ENCODE peak calls at places on chromosomes 6 and 20, in five cellular contexts. Q is GM23338, G is chondrocyte, Y is esophagus squamous epithelium, D is astrocyte of the cerebellum. A is an unnamed sample.

GRCh38 chr6:91860951-91861350 is 1274.1 kb upstream of the MAP3K7 start:
- DNase-seq in Q (no peak), G (no peak), Y (no peak), D (peak), A (no peak)

GRCh38 chr20:35008411-35009342 is 53.0 kb downstream of the MYH7B start:
- DNase-seq in Q (no peak), G (peak), Y (no peak), D (no peak), A (no peak)

GRCh38 chr6:100881707-100882040 is 545 bp upstream of the ASCC3 start:
- DNase-seq in Q (no peak), G (no peak), Y (no peak), D (no peak), A (peak)

GRCh38 chr20:56859751-56860366 is 230.8 kb downstream of the TFAP2C start:
- DNase-seq in Q (peak), G (no peak), Y (no peak), D (no peak), A (no peak)

GRCh38 chr20:47790032-47790965 is 5.0 kb upstream of the SULF2 start:
- DNase-seq in Q (no peak), G (no peak), Y (no peak), D (peak), A (no peak)

GRCh38 chr20:21781446-21782075 is 76.1 kb downstream of the PAX1 start:
- DNase-seq in Q (peak), G (no peak), Y (no peak), D (no peak), A (no peak)

GRCh38 chr6:147127587-147127986 is 76.6 kb upstream of the STXBP5 start:
- DNase-seq in Q (no peak), G (no peak), Y (no peak), D (no peak), A (no peak)

GRCh38 chr20:38855356-38855755 is 49.9 kb downstream of the PPP1R16B start:
- DNase-seq in Q (no peak), G (no peak), Y (no peak), D (no peak), A (no peak)

GRCh38 chr6:124772733-124773319 is 189.4 kb upstream of the RNF217 start:
- DNase-seq in Q (no peak), G (no peak), Y (no peak), D (peak), A (no peak)

GRCh38 chr6:119209452-119210205 is 131.2 kb upstream of the FAM184A start:
- DNase-seq in Q (no peak), G (no peak), Y (no peak), D (no peak), A (no peak)

GRCh38 chr6:7550433-7550801 is 8.9 kb downstream of the DSP start:
- DNase-seq in Q (no peak), G (no peak), Y (no peak), D (no peak), A (no peak)

GRCh38 chr6:33719326-33719987 is 8.0 kb upstream of the UQCC2 start:
- DNase-seq in Q (no peak), G (no peak), Y (no peak), D (no peak), A (no peak)

GRCh38 chr6:115363379-115363778 is 697.3 kb downstream of the FRK start:
- DNase-seq in Q (no peak), G (no peak), Y (no peak), D (no peak), A (no peak)

GRCh38 chr20:11912664-11913415 is 4.9 kb upstream of the BTBD3 start:
- DNase-seq in Q (no peak), G (no peak), Y (no peak), D (no peak), A (no peak)
- TF ChIP-seq CTCF in Q (no peak), G (no peak), Y (no peak), D (no peak), A (no peak)

GRCh38 chr6:51477912-51478311 is 609.5 kb downstream of the PKHD1 start:
- DNase-seq in Q (no peak), G (no peak), Y (no peak), D (no peak), A (no peak)

GRCh38 chr6:51468704-51469103 is 618.7 kb downstream of the PKHD1 start:
- DNase-seq in Q (no peak), G (no peak), Y (no peak), D (no peak), A (no peak)

GRCh38 chr6:51467231-51467952 is 620.0 kb downstream of the PKHD1 start:
- DNase-seq in Q (no peak), G (no peak), Y (no peak), D (no peak), A (no peak)

GRCh38 chr6:51473996-51474975 is 613.1 kb downstream of the PKHD1 start:
- DNase-seq in Q (no peak), G (no peak), Y (no peak), D (no peak), A (no peak)

GRCh38 chr6:51472745-51473483 is 614.5 kb downstream of the PKHD1 start:
- DNase-seq in Q (peak), G (no peak), Y (no peak), D (no peak), A (no peak)
- TF ChIP-seq CTCF in Q (no peak), G (no peak), Y (no peak), D (no peak), A (no peak)

GRCh38 chr20:54658525-54658924 is 183.1 kb downstream of the DOK5 start:
- DNase-seq in Q (no peak), G (no peak), Y (no peak), D (no peak), A (no peak)

GRCh38 chr20:54665812-54666211 is 190.4 kb downstream of the DOK5 start:
- DNase-seq in Q (no peak), G (no peak), Y (no peak), D (no peak), A (no peak)

GRCh38 chr20:54657268-54657826 is 182.0 kb downstream of the DOK5 start:
- DNase-seq in Q (no peak), G (no peak), Y (no peak), D (no peak), A (no peak)

GRCh38 chr20:54662064-54662463 is 186.7 kb downstream of the DOK5 start:
- DNase-seq in Q (peak), G (no peak), Y (no peak), D (no peak), A (no peak)
- TF ChIP-seq CTCF in Q (no peak), G (no peak), Y (no peak), D (no peak), A (no peak)

DNA sequence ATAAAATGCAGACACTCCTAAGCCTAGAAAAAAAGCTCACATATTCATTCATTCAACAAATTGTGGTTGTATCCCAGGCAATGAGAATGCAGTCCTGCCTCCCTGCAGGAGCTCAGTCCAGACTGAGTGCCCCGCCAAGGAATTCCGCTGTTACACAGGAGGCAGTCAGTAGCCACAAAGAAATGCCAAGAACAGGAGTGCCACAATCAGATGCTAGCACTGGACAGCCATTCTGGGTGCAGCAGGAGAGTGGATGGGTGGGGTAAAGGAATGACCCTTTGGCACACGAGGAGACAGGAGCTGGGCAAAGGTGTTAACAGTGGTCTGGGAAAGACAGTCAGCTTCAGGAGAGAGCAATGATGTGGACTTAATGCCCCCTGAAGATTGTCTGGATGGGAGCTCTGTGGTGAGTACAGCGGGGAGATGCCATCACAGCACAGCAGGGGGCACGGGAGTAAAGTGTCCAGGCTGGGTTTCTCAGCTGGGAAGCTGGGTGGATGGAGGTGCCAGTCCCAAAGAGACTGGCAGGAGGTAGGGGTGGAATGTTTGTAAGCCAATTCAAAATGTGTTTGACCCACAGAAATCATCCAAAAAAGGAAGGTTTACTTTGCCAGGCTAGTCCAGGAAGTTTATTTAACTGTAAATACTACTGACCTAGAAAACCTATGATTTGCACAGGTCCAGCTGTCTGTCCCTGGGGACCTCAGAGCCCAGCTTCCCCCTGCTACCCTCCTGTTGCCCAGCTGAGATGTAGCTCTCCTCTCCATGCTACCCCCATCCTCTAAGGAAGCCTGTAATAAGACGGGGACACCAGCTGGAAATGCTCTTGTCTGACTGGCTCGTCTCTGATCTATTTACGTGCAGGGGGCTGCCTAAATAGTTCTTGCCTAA is 84.1 kb downstream of the SLC23A2 start:
- DNase-seq in Q (no peak), G (no peak), Y (no peak), D (peak), A (no peak)
- TF ChIP-seq CTCF in Q (no peak), G (peak), Y (no peak), D (no peak), A (no peak)

GRCh38 chr6:110063864-110064263 is 85.8 kb downstream of the GPR6 start:
- DNase-seq in Q (no peak), G (no peak), Y (no peak), D (peak), A (peak)

GRCh38 chr6:110068592-110068967 is 90.5 kb downstream of the GPR6 start:
- DNase-seq in Q (no peak), G (no peak), Y (no peak), D (no peak), A (no peak)

GRCh38 chr6:110066091-110066490 is 88.0 kb downstream of the GPR6 start:
- DNase-seq in Q (no peak), G (no peak), Y (no peak), D (no peak), A (no peak)

GRCh38 chr6:110064744-110065524 is 86.8 kb downstream of the GPR6 start:
- DNase-seq in Q (no peak), G (no peak), Y (no peak), D (no peak), A (no peak)

GRCh38 chr6:110067837-110068591 is 89.9 kb downstream of the GPR6 start:
- DNase-seq in Q (no peak), G (no peak), Y (no peak), D (peak), A (no peak)
- TF ChIP-seq CTCF in Q (no peak), G (no peak), Y (no peak), D (no peak), A (no peak)